ENCODE peak calls at places on chromosomes 7 and 10, in six cellular contexts. One of them, this sample, is unnamed.
A peak's percentile ranks its signal among the peaks of the same experiment; 100 is the strongest.

GRCh38 chr10:126207313-126207771 is 180.9 kb downstream of the ADAM12 start:
- DNase-seq in right cardiac atrium: no peak
- DNase-seq in IMR-90: peak; percentile 76
- DNase-seq in gastrocnemius medialis: no peak
- DNase-seq in trophoblast cell: no peak
- DNase-seq in mesendoderm: no peak
- DNase-seq in this sample: no peak

GRCh38 chr7:157497367-157497743 is 160.6 kb downstream of the DNAJB6 start:
- DNase-seq in right cardiac atrium: no peak
- DNase-seq in gastrocnemius medialis: no peak
- DNase-seq in trophoblast cell: no peak
- DNase-seq in IMR-90: no peak
- DNase-seq in mesendoderm: no peak
- DNase-seq in this sample: no peak

GRCh38 chr10:34397324-34397723 is 417.8 kb downstream of the PARD3 start:
- DNase-seq in IMR-90: peak; percentile 61
- DNase-seq in right cardiac atrium: no peak
- DNase-seq in gastrocnemius medialis: no peak
- DNase-seq in mesendoderm: no peak
- DNase-seq in trophoblast cell: no peak
- DNase-seq in this sample: no peak

GRCh38 chr10:71772832-71773220 is 494 bp downstream of the VSIR start:
- DNase-seq in IMR-90: no peak
- DNase-seq in mesendoderm: no peak
- DNase-seq in gastrocnemius medialis: no peak
- DNase-seq in right cardiac atrium: no peak
- DNase-seq in trophoblast cell: no peak
- DNase-seq in this sample: no peak

GRCh38 chr10:82934429-82934828 is 1059.4 kb downstream of the NRG3 start:
- DNase-seq in IMR-90: no peak
- DNase-seq in gastrocnemius medialis: no peak
- DNase-seq in mesendoderm: peak; percentile 78
- DNase-seq in trophoblast cell: no peak
- DNase-seq in right cardiac atrium: no peak
- DNase-seq in this sample: no peak

GRCh38 chr7:143407296-143408246 is 1.1 kb downstream of the EPHA1 start:
- DNase-seq in right cardiac atrium: no peak
- DNase-seq in trophoblast cell: no peak
- DNase-seq in mesendoderm: peak; percentile 71
- DNase-seq in gastrocnemius medialis: no peak
- DNase-seq in IMR-90: no peak
- DNase-seq in this sample: no peak

GRCh38 chr7:99232082-99232770 is 24.3 kb upstream of the KPNA7 start:
- DNase-seq in gastrocnemius medialis: no peak
- DNase-seq in mesendoderm: no peak
- DNase-seq in IMR-90: no peak
- DNase-seq in trophoblast cell: no peak
- DNase-seq in right cardiac atrium: no peak
- DNase-seq in this sample: no peak

GRCh38 chr7:28980504-28981281 is 22.6 kb upstream of the TRIL start:
- DNase-seq in right cardiac atrium: no peak
- DNase-seq in mesendoderm: peak; percentile 85
- DNase-seq in gastrocnemius medialis: no peak
- DNase-seq in IMR-90: peak; percentile 8
- DNase-seq in trophoblast cell: peak; percentile 96
- DNase-seq in this sample: no peak

GRCh38 chr7:96397936-96398596 is 76.2 kb upstream of the SLC25A13 start:
- DNase-seq in right cardiac atrium: no peak
- DNase-seq in trophoblast cell: no peak
- DNase-seq in mesendoderm: peak; percentile 35
- DNase-seq in IMR-90: peak; percentile 39
- DNase-seq in gastrocnemius medialis: no peak
- DNase-seq in this sample: no peak

GRCh38 chr10:5501976-5502902 is 2.9 kb upstream of the CALML5 start:
- DNase-seq in trophoblast cell: no peak
- DNase-seq in gastrocnemius medialis: no peak
- DNase-seq in right cardiac atrium: no peak
- DNase-seq in mesendoderm: no peak
- DNase-seq in IMR-90: peak; percentile 6
- DNase-seq in this sample: no peak

GRCh38 chr10:100890696-100891271 is 22.0 kb upstream of the SLF2 start:
- DNase-seq in mesendoderm: peak; percentile 61
- DNase-seq in right cardiac atrium: no peak
- DNase-seq in IMR-90: peak; percentile 98
- DNase-seq in gastrocnemius medialis: peak; percentile 12
- DNase-seq in trophoblast cell: peak; percentile 59
- DNase-seq in this sample: no peak

GRCh38 chr7:75980126-75980864 is 14.1 kb downstream of the TMEM120A start:
- DNase-seq in trophoblast cell: no peak
- DNase-seq in gastrocnemius medialis: no peak
- DNase-seq in mesendoderm: no peak
- DNase-seq in IMR-90: no peak
- DNase-seq in right cardiac atrium: peak; percentile 59
- DNase-seq in this sample: no peak

DNA sequence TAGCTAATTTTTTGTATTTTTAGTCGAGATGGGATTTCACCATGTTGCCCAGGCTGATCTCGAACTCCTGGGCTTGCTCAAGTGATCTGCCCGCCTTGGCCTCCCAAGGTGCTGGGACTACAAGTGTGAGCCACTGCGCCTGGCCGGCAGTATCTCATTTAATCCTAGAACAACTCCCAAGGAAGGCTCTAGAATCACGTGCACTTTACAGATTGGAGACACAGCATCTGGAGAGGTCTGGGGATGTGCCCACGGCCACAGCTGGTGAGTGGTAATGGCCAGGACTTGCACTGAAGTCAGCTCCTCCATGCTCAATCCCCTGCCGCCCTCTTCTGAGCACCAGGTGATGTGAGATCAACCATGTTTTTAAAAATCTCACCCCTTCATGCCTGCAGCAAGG is 43.1 kb downstream of the CARD11 start:
- DNase-seq in mesendoderm: no peak
- DNase-seq in gastrocnemius medialis: no peak
- DNase-seq in trophoblast cell: no peak
- DNase-seq in IMR-90: no peak
- DNase-seq in right cardiac atrium: no peak
- DNase-seq in this sample: no peak
- H3K4me1 ChIP-seq in mesendoderm: no peaks in the 10 kb centered on the region
- H3K4me1 ChIP-seq in gastrocnemius medialis: no peaks in the 10 kb centered on the region
- H3K4me1 ChIP-seq in trophoblast cell: no peaks in the 10 kb centered on the region
- H3K4me1 ChIP-seq in IMR-90: no peaks in the 10 kb centered on the region
- H3K4me1 ChIP-seq in right cardiac atrium: no peaks in the 10 kb centered on the region
- H3K4me1 ChIP-seq in this sample: no peaks in the 10 kb centered on the region

GRCh38 chr10:103762924-103763323 is 92.5 kb downstream of the SH3PXD2A start:
- DNase-seq in trophoblast cell: no peak
- DNase-seq in gastrocnemius medialis: no peak
- DNase-seq in right cardiac atrium: no peak
- DNase-seq in mesendoderm: no peak
- DNase-seq in IMR-90: no peak
- DNase-seq in this sample: no peak

GRCh38 chr10:103759100-103759781 is 96.1 kb downstream of the SH3PXD2A start:
- DNase-seq in IMR-90: peak; percentile 91
- DNase-seq in right cardiac atrium: no peak
- DNase-seq in trophoblast cell: no peak
- DNase-seq in gastrocnemius medialis: peak; percentile 76
- DNase-seq in mesendoderm: no peak
- DNase-seq in this sample: no peak

GRCh38 chr10:103762166-103762565 is 93.2 kb downstream of the SH3PXD2A start:
- DNase-seq in gastrocnemius medialis: no peak
- DNase-seq in right cardiac atrium: no peak
- DNase-seq in mesendoderm: no peak
- DNase-seq in IMR-90: no peak
- DNase-seq in trophoblast cell: no peak
- DNase-seq in this sample: no peak

GRCh38 chr10:103763374-103764202 is 91.8 kb downstream of the SH3PXD2A start:
- DNase-seq in trophoblast cell: no peak
- DNase-seq in IMR-90: peak; percentile 46
- DNase-seq in gastrocnemius medialis: no peak
- DNase-seq in mesendoderm: peak; percentile 70
- DNase-seq in right cardiac atrium: no peak
- DNase-seq in this sample: no peak

GRCh38 chr10:103761075-103761920 is 94.1 kb downstream of the SH3PXD2A start:
- DNase-seq in right cardiac atrium: no peak
- DNase-seq in gastrocnemius medialis: peak; percentile 74
- DNase-seq in IMR-90: no peak
- DNase-seq in trophoblast cell: peak; percentile 41
- DNase-seq in mesendoderm: no peak
- DNase-seq in this sample: no peak
- H3K4me1 ChIP-seq in right cardiac atrium: peaks cover 36% of the 10 kb centered on the region
- H3K4me1 ChIP-seq in gastrocnemius medialis: peaks cover 83% of the 10 kb centered on the region
- H3K4me1 ChIP-seq in IMR-90: peaks cover 49% of the 10 kb centered on the region
- H3K4me1 ChIP-seq in trophoblast cell: peaks cover 45% of the 10 kb centered on the region
- H3K4me1 ChIP-seq in mesendoderm: peaks cover 8% of the 10 kb centered on the region
- H3K4me1 ChIP-seq in this sample: peaks cover 63% of the 10 kb centered on the region

DNA sequence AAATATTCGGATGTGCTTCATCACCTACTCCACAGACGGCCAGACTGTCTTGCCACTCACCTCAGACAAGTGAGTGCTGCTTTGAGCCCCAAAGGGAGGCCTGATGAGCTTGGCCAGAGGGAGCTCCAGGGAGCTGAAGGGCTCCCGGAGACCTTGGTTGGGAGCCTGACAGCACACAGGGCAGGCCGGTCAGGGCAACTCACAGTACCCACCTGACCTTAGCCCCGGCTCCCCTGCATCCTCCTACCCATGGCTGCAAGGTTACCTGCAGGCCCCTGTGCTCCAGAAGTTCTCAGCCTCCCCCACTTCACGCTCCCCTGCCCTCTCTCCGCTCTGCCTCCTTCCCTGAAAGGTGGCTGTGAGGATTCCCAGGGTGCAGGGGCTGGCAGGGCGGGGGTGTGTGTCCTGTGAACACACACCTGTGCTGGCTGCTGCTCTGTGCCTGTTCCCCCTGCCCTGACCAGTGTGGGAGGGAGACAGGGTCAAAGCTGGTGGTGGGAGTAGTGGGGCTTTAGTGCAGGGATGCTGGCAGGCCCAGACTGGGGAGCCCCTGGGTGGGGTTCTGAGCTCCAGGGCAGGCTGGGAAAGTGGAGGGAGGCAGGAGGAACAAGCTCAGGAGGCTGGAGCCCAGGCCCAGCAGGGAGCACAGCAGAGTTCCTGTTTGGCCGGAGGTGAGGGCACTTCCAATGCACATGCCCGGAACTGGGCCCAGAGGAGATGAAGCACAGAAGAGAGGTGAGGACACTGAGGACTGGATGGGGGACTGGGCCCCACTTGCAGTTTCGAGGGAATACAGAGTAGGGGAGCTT is 7.2 kb downstream of the ANTXRL start:
- DNase-seq in IMR-90: no peak
- DNase-seq in trophoblast cell: no peak
- DNase-seq in gastrocnemius medialis: no peak
- DNase-seq in mesendoderm: no peak
- DNase-seq in right cardiac atrium: no peak
- DNase-seq in this sample: no peak
- H3K4me1 ChIP-seq in IMR-90: no peaks in the 10 kb centered on the region
- H3K4me1 ChIP-seq in trophoblast cell: peaks cover 4% of the 10 kb centered on the region
- H3K4me1 ChIP-seq in gastrocnemius medialis: no peaks in the 10 kb centered on the region
- H3K4me1 ChIP-seq in mesendoderm: peaks cover 7% of the 10 kb centered on the region
- H3K4me1 ChIP-seq in right cardiac atrium: peaks cover 4% of the 10 kb centered on the region
- H3K4me1 ChIP-seq in this sample: no peaks in the 10 kb centered on the region

GRCh38 chr7:137981668-137982067 is 20.2 kb downstream of the CREB3L2 start:
- DNase-seq in trophoblast cell: peak; percentile 51
- DNase-seq in mesendoderm: no peak
- DNase-seq in IMR-90: no peak
- DNase-seq in right cardiac atrium: no peak
- DNase-seq in gastrocnemius medialis: no peak
- DNase-seq in this sample: no peak
- H3K4me1 ChIP-seq in trophoblast cell: peaks cover 44% of the 10 kb centered on the region
- H3K4me1 ChIP-seq in mesendoderm: no peaks in the 10 kb centered on the region
- H3K4me1 ChIP-seq in IMR-90: peaks cover 58% of the 10 kb centered on the region
- H3K4me1 ChIP-seq in right cardiac atrium: peaks cover 25% of the 10 kb centered on the region
- H3K4me1 ChIP-seq in gastrocnemius medialis: peaks cover 30% of the 10 kb centered on the region
- H3K4me1 ChIP-seq in this sample: no peaks in the 10 kb centered on the region

GRCh38 chr10:109875151-109875568 is 48.2 kb downstream of the XPNPEP1 start:
- DNase-seq in IMR-90: no peak
- DNase-seq in trophoblast cell: no peak
- DNase-seq in gastrocnemius medialis: no peak
- DNase-seq in right cardiac atrium: no peak
- DNase-seq in mesendoderm: no peak
- DNase-seq in this sample: no peak

GRCh38 chr10:109880886-109881467 is 42.3 kb downstream of the XPNPEP1 start:
- DNase-seq in trophoblast cell: no peak
- DNase-seq in gastrocnemius medialis: no peak
- DNase-seq in right cardiac atrium: no peak
- DNase-seq in IMR-90: no peak
- DNase-seq in mesendoderm: no peak
- DNase-seq in this sample: no peak

GRCh38 chr10:109881481-109881880 is 41.8 kb downstream of the XPNPEP1 start:
- DNase-seq in gastrocnemius medialis: no peak
- DNase-seq in right cardiac atrium: no peak
- DNase-seq in mesendoderm: no peak
- DNase-seq in trophoblast cell: no peak
- DNase-seq in IMR-90: no peak
- DNase-seq in this sample: no peak

GRCh38 chr10:109875828-109876821 is 47.2 kb downstream of the XPNPEP1 start:
- DNase-seq in gastrocnemius medialis: no peak
- DNase-seq in trophoblast cell: no peak
- DNase-seq in IMR-90: no peak
- DNase-seq in mesendoderm: no peak
- DNase-seq in right cardiac atrium: no peak
- DNase-seq in this sample: no peak

DNA sequence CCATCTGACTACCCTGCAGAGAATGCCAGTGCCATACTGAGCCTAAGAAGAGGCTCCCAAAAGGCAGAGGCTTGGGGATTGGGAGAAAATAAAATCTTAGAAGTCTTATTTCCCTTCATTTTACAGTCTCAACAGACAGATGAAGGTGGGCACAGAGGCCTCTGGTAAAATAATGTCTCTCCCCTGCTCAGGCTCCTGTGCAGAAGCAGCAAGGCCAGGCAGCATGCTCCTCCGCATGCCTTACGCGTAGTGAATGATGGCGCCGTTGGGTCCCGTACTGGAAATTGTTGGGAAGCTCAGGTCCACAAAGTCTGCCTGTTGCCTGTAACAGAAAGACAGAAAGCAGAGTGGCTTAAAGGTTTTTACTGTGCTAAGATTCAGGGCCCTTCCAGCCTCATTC is 45.8 kb downstream of the XPNPEP1 start:
- DNase-seq in IMR-90: no peak
- DNase-seq in right cardiac atrium: no peak
- DNase-seq in gastrocnemius medialis: no peak
- DNase-seq in trophoblast cell: no peak
- DNase-seq in mesendoderm: no peak
- DNase-seq in this sample: no peak
- H3K4me1 ChIP-seq in IMR-90: no peaks in the 10 kb centered on the region
- H3K4me1 ChIP-seq in right cardiac atrium: peaks cover 3% of the 10 kb centered on the region
- H3K4me1 ChIP-seq in gastrocnemius medialis: no peaks in the 10 kb centered on the region
- H3K4me1 ChIP-seq in trophoblast cell: no peaks in the 10 kb centered on the region
- H3K4me1 ChIP-seq in mesendoderm: no peaks in the 10 kb centered on the region
- H3K4me1 ChIP-seq in this sample: peaks cover 7% of the 10 kb centered on the region

DNA sequence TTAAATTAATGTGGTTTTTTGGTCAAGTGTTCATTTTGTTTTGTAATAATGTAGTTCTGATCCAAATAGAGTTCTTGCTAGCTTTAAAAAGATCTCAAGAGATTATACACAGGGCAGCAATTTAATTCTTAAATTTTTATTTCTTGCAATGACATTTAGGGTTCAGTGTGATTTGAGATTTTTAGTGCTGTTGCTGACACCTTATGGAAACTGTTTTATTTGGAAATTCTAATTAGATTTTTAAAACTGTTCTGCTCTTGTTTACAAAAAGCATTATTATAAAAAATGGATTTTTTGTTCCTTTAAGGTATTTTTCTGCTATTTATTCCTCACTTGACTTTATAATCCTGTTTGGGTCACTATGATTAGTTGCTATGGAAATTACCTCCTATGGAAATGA is 72.1 kb downstream of the RTKN2 start:
- DNase-seq in IMR-90: no peak
- DNase-seq in trophoblast cell: no peak
- DNase-seq in gastrocnemius medialis: no peak
- DNase-seq in right cardiac atrium: no peak
- DNase-seq in mesendoderm: no peak
- DNase-seq in this sample: no peak
- H3K4me1 ChIP-seq in IMR-90: no peaks in the 10 kb centered on the region
- H3K4me1 ChIP-seq in trophoblast cell: no peaks in the 10 kb centered on the region
- H3K4me1 ChIP-seq in gastrocnemius medialis: no peaks in the 10 kb centered on the region
- H3K4me1 ChIP-seq in right cardiac atrium: no peaks in the 10 kb centered on the region
- H3K4me1 ChIP-seq in mesendoderm: no peaks in the 10 kb centered on the region
- H3K4me1 ChIP-seq in this sample: no peaks in the 10 kb centered on the region